ENCODE peak calls at places on chromosomes 3 and 15, in eight cellular contexts. One of them, this sample, is unnamed. For H3K4me1, the result is how much of the 10 kb centered on the place peaks cover.

GRCh38 chr15:60620707-60621106 is 141.8 kb upstream of the ICE2 start:
- DNase-seq in endodermal cell: peak
- DNase-seq in H9: peak
- DNase-seq in uterus: no peak
- DNase-seq in CD8-positive, alpha-beta T cell: no peak
- DNase-seq in ascending aorta: peak
- DNase-seq in Peyer's patch: peak
- DNase-seq in left ventricle myocardium inferior: no peak
- DNase-seq in this sample: no peak

GRCh38 chr3:53974314-53974713 is 82.7 kb upstream of the SELENOK start:
- DNase-seq in endodermal cell: no peak
- DNase-seq in H9: no peak
- DNase-seq in uterus: no peak
- DNase-seq in CD8-positive, alpha-beta T cell: no peak
- DNase-seq in ascending aorta: no peak
- DNase-seq in Peyer's patch: no peak
- DNase-seq in left ventricle myocardium inferior: no peak
- DNase-seq in this sample: no peak

GRCh38 chr15:57589276-57590073 is 2.2 kb upstream of the MYZAP start:
- DNase-seq in endodermal cell: no peak
- DNase-seq in H9: no peak
- DNase-seq in uterus: no peak
- DNase-seq in CD8-positive, alpha-beta T cell: no peak
- DNase-seq in ascending aorta: no peak
- DNase-seq in Peyer's patch: no peak
- DNase-seq in left ventricle myocardium inferior: no peak
- DNase-seq in this sample: no peak

GRCh38 chr3:36811768-36812167 is 47.4 kb upstream of the DCLK3 start:
- DNase-seq in endodermal cell: no peak
- DNase-seq in H9: no peak
- DNase-seq in uterus: no peak
- DNase-seq in CD8-positive, alpha-beta T cell: no peak
- DNase-seq in ascending aorta: no peak
- DNase-seq in Peyer's patch: no peak
- DNase-seq in left ventricle myocardium inferior: no peak
- DNase-seq in this sample: no peak

GRCh38 chr15:68843425-68844311 is 23.0 kb upstream of the ANP32A start:
- DNase-seq in endodermal cell: peak
- DNase-seq in H9: peak
- DNase-seq in uterus: no peak
- DNase-seq in CD8-positive, alpha-beta T cell: no peak
- DNase-seq in ascending aorta: no peak
- DNase-seq in Peyer's patch: no peak
- DNase-seq in left ventricle myocardium inferior: no peak
- DNase-seq in this sample: no peak

GRCh38 chr15:92226020-92226612 is 167.6 kb upstream of the ST8SIA2 start:
- DNase-seq in endodermal cell: peak
- DNase-seq in H9: peak
- DNase-seq in uterus: no peak
- DNase-seq in CD8-positive, alpha-beta T cell: no peak
- DNase-seq in ascending aorta: no peak
- DNase-seq in Peyer's patch: no peak
- DNase-seq in left ventricle myocardium inferior: no peak
- DNase-seq in this sample: no peak

GRCh38 chr15:71572452-71573053 is 237.8 kb upstream of the NR2E3 start:
- DNase-seq in endodermal cell: peak
- DNase-seq in H9: peak
- DNase-seq in uterus: peak
- DNase-seq in CD8-positive, alpha-beta T cell: no peak
- DNase-seq in ascending aorta: no peak
- DNase-seq in Peyer's patch: no peak
- DNase-seq in left ventricle myocardium inferior: no peak
- DNase-seq in this sample: no peak

GRCh38 chr3:100947119-100947518 is 46.1 kb downstream of the ABI3BP start:
- DNase-seq in endodermal cell: no peak
- DNase-seq in H9: no peak
- DNase-seq in uterus: no peak
- DNase-seq in CD8-positive, alpha-beta T cell: no peak
- DNase-seq in ascending aorta: no peak
- DNase-seq in Peyer's patch: no peak
- DNase-seq in left ventricle myocardium inferior: no peak
- DNase-seq in this sample: no peak

GRCh38 chr15:41495736-41496599 is 2.3 kb downstream of the ITPKA start:
- DNase-seq in endodermal cell: peak
- DNase-seq in H9: peak
- DNase-seq in uterus: no peak
- DNase-seq in CD8-positive, alpha-beta T cell: no peak
- DNase-seq in ascending aorta: no peak
- DNase-seq in Peyer's patch: peak
- DNase-seq in left ventricle myocardium inferior: no peak
- DNase-seq in this sample: peak

GRCh38 chr3:54240-54639 is 142.3 kb upstream of the CHL1 start:
- DNase-seq in endodermal cell: no peak
- DNase-seq in H9: no peak
- DNase-seq in uterus: no peak
- DNase-seq in CD8-positive, alpha-beta T cell: no peak
- DNase-seq in ascending aorta: no peak
- DNase-seq in Peyer's patch: no peak
- DNase-seq in left ventricle myocardium inferior: no peak
- DNase-seq in this sample: no peak

GRCh38 chr3:160919942-160920341 is 163.9 kb downstream of the PPM1L start:
- DNase-seq in endodermal cell: no peak
- DNase-seq in H9: no peak
- DNase-seq in uterus: no peak
- DNase-seq in CD8-positive, alpha-beta T cell: no peak
- DNase-seq in ascending aorta: no peak
- DNase-seq in Peyer's patch: no peak
- DNase-seq in left ventricle myocardium inferior: no peak
- DNase-seq in this sample: no peak

GRCh38 chr3:146817705-146818104 is 212.6 kb upstream of the PLSCR5 start:
- DNase-seq in endodermal cell: no peak
- DNase-seq in H9: no peak
- DNase-seq in uterus: no peak
- DNase-seq in CD8-positive, alpha-beta T cell: no peak
- DNase-seq in ascending aorta: no peak
- DNase-seq in Peyer's patch: no peak
- DNase-seq in left ventricle myocardium inferior: no peak
- DNase-seq in this sample: no peak

GRCh38 chr3:99635348-99635747 is 3.0 kb upstream of the COL8A1 start:
- DNase-seq in endodermal cell: no peak
- DNase-seq in H9: no peak
- DNase-seq in uterus: no peak
- DNase-seq in CD8-positive, alpha-beta T cell: no peak
- DNase-seq in ascending aorta: no peak
- DNase-seq in Peyer's patch: no peak
- DNase-seq in left ventricle myocardium inferior: no peak
- DNase-seq in this sample: no peak

GRCh38 chr3:153513236-153513635 is 351.2 kb downstream of the RAP2B start:
- DNase-seq in endodermal cell: peak
- DNase-seq in H9: no peak
- DNase-seq in uterus: no peak
- DNase-seq in CD8-positive, alpha-beta T cell: no peak
- DNase-seq in ascending aorta: no peak
- DNase-seq in Peyer's patch: no peak
- DNase-seq in left ventricle myocardium inferior: no peak
- DNase-seq in this sample: no peak

GRCh38 chr15:57732526-57733331 is 26.2 kb downstream of the POLR2M start:
- DNase-seq in endodermal cell: peak
- DNase-seq in H9: peak
- DNase-seq in uterus: peak
- DNase-seq in CD8-positive, alpha-beta T cell: peak
- DNase-seq in ascending aorta: peak
- DNase-seq in Peyer's patch: peak
- DNase-seq in left ventricle myocardium inferior: peak
- DNase-seq in this sample: peak

GRCh38 chr3:191094057-191094456 is 105.0 kb upstream of the OSTN start:
- DNase-seq in endodermal cell: no peak
- DNase-seq in H9: no peak
- DNase-seq in uterus: no peak
- DNase-seq in CD8-positive, alpha-beta T cell: no peak
- DNase-seq in ascending aorta: no peak
- DNase-seq in Peyer's patch: no peak
- DNase-seq in left ventricle myocardium inferior: no peak
- DNase-seq in this sample: no peak

GRCh38 chr15:90580946-90581345 is 51.2 kb downstream of the CRTC3 start:
- DNase-seq in endodermal cell: no peak
- DNase-seq in H9: no peak
- DNase-seq in uterus: no peak
- DNase-seq in CD8-positive, alpha-beta T cell: no peak
- DNase-seq in ascending aorta: no peak
- DNase-seq in Peyer's patch: no peak
- DNase-seq in left ventricle myocardium inferior: no peak
- DNase-seq in this sample: no peak

GRCh38 chr3:127801914-127802313 is 20.4 kb downstream of the MGLL start:
- DNase-seq in endodermal cell: no peak
- DNase-seq in H9: no peak
- DNase-seq in uterus: no peak
- DNase-seq in CD8-positive, alpha-beta T cell: no peak
- DNase-seq in ascending aorta: no peak
- DNase-seq in Peyer's patch: no peak
- DNase-seq in left ventricle myocardium inferior: no peak
- DNase-seq in this sample: no peak

GRCh38 chr3:78511840-78512239 is 1256.0 kb downstream of the ROBO1 start:
- DNase-seq in endodermal cell: no peak
- DNase-seq in H9: no peak
- DNase-seq in uterus: no peak
- DNase-seq in CD8-positive, alpha-beta T cell: no peak
- DNase-seq in ascending aorta: no peak
- DNase-seq in Peyer's patch: no peak
- DNase-seq in left ventricle myocardium inferior: no peak
- DNase-seq in this sample: no peak
- H3K4me1 ChIP-seq in endodermal cell: under half
- H3K4me1 ChIP-seq in H9: under half
- H3K4me1 ChIP-seq in uterus: under half
- H3K4me1 ChIP-seq in CD8-positive, alpha-beta T cell: under half
- H3K4me1 ChIP-seq in ascending aorta: under half
- H3K4me1 ChIP-seq in Peyer's patch: under half
- H3K4me1 ChIP-seq in left ventricle myocardium inferior: under half
- H3K4me1 ChIP-seq in this sample: under half

DNA sequence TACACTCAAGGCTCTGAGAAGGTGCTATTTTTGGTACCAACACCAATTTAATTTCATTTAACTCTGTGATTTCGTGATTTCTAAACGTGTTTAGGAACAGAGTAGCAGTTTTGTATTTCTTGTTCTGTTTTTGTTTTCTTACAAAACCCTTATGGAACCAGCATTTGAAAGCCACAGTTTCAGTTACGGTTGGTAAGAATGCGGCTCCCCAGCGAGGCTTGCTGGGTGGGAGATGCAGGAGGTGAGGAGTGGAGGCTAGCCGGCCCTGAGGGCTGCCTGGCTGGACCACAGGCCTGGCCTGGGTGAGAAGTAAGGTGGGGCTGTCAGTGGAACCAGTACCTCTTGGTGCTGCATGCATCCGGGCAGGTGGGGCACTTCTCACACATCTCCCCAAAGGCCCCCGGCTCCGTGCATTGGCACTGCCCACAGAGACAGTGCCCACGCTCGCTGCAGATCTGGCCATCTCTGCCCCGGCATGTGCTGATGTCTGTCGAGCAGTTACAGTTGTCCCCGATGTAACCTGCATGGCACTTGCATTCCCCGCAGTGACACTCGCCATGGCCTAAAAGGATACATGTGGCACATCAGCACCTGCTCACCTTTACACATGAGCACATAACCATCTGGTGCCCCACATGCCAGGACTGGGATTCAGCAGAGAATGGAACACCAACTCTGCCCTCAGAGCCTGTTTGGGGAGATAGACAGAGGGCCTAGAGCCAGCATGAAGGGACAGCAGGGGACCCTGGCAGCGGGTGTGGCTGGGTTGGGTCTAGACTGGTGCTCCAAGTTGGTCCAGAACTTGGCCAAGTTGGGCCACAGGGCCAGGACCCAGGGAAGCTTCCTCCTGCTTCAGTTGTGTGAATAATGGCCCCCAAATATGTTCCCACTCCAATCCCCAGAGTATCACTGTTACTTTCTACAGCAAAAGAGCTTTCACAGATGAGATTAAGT is 43.4 kb downstream of the UMPS start:
- DNase-seq in endodermal cell: no peak
- DNase-seq in H9: no peak
- DNase-seq in uterus: no peak
- DNase-seq in CD8-positive, alpha-beta T cell: no peak
- DNase-seq in ascending aorta: no peak
- DNase-seq in Peyer's patch: no peak
- DNase-seq in left ventricle myocardium inferior: no peak
- DNase-seq in this sample: no peak
- H3K4me1 ChIP-seq in endodermal cell: under half
- H3K4me1 ChIP-seq in H9: under half
- H3K4me1 ChIP-seq in uterus: under half
- H3K4me1 ChIP-seq in CD8-positive, alpha-beta T cell: under half
- H3K4me1 ChIP-seq in ascending aorta: under half
- H3K4me1 ChIP-seq in Peyer's patch: under half
- H3K4me1 ChIP-seq in left ventricle myocardium inferior: half or more
- H3K4me1 ChIP-seq in this sample: under half

GRCh38 chr3:50604628-50605588 is 6.7 kb downstream of the CISH start:
- DNase-seq in endodermal cell: no peak
- DNase-seq in H9: no peak
- DNase-seq in uterus: peak
- DNase-seq in CD8-positive, alpha-beta T cell: no peak
- DNase-seq in ascending aorta: peak
- DNase-seq in Peyer's patch: no peak
- DNase-seq in left ventricle myocardium inferior: peak
- DNase-seq in this sample: peak
- H3K4me1 ChIP-seq in endodermal cell: under half
- H3K4me1 ChIP-seq in H9: under half
- H3K4me1 ChIP-seq in uterus: under half
- H3K4me1 ChIP-seq in CD8-positive, alpha-beta T cell: half or more
- H3K4me1 ChIP-seq in ascending aorta: under half
- H3K4me1 ChIP-seq in Peyer's patch: under half
- H3K4me1 ChIP-seq in left ventricle myocardium inferior: half or more
- H3K4me1 ChIP-seq in this sample: half or more

GRCh38 chr15:81299630-81300273 is 24.2 kb downstream of the STARD5 start:
- DNase-seq in endodermal cell: no peak
- DNase-seq in H9: no peak
- DNase-seq in uterus: no peak
- DNase-seq in CD8-positive, alpha-beta T cell: no peak
- DNase-seq in ascending aorta: peak
- DNase-seq in Peyer's patch: peak
- DNase-seq in left ventricle myocardium inferior: no peak
- DNase-seq in this sample: no peak

GRCh38 chr15:81297580-81298575 is 26.1 kb downstream of the STARD5 start:
- DNase-seq in endodermal cell: no peak
- DNase-seq in H9: no peak
- DNase-seq in uterus: no peak
- DNase-seq in CD8-positive, alpha-beta T cell: no peak
- DNase-seq in ascending aorta: peak
- DNase-seq in Peyer's patch: peak
- DNase-seq in left ventricle myocardium inferior: no peak
- DNase-seq in this sample: no peak

GRCh38 chr15:81297147-81297572 is 26.8 kb downstream of the STARD5 start:
- DNase-seq in endodermal cell: no peak
- DNase-seq in H9: no peak
- DNase-seq in uterus: no peak
- DNase-seq in CD8-positive, alpha-beta T cell: no peak
- DNase-seq in ascending aorta: peak
- DNase-seq in Peyer's patch: no peak
- DNase-seq in left ventricle myocardium inferior: no peak
- DNase-seq in this sample: no peak

GRCh38 chr15:81296673-81297072 is 27.3 kb downstream of the STARD5 start:
- DNase-seq in endodermal cell: peak
- DNase-seq in H9: no peak
- DNase-seq in uterus: no peak
- DNase-seq in CD8-positive, alpha-beta T cell: peak
- DNase-seq in ascending aorta: peak
- DNase-seq in Peyer's patch: peak
- DNase-seq in left ventricle myocardium inferior: peak
- DNase-seq in this sample: peak

GRCh38 chr15:81298606-81299005 is 25.3 kb downstream of the STARD5 start:
- DNase-seq in endodermal cell: no peak
- DNase-seq in H9: no peak
- DNase-seq in uterus: no peak
- DNase-seq in CD8-positive, alpha-beta T cell: no peak
- DNase-seq in ascending aorta: peak
- DNase-seq in Peyer's patch: peak
- DNase-seq in left ventricle myocardium inferior: no peak
- DNase-seq in this sample: no peak
- H3K4me1 ChIP-seq in endodermal cell: under half
- H3K4me1 ChIP-seq in H9: under half
- H3K4me1 ChIP-seq in uterus: under half
- H3K4me1 ChIP-seq in CD8-positive, alpha-beta T cell: half or more
- H3K4me1 ChIP-seq in ascending aorta: under half
- H3K4me1 ChIP-seq in Peyer's patch: under half
- H3K4me1 ChIP-seq in left ventricle myocardium inferior: under half
- H3K4me1 ChIP-seq in this sample: under half

This sample was measured in right lobe of liver.